ENCODE peak calls at places on chromosomes 7 and 10, in five cellular contexts. M, E, F, B and S are unnamed samples.

GRCh38 chr7:47512481-47513176 is 69.3 kb downstream of the TNS3 start:
- DNase-seq in E (no peak), M (no peak), F (no peak), B (no peak), S (no peak)

GRCh38 chr10:44039599-44039998 is 345.3 kb downstream of the CXCL12 start:
- DNase-seq in B (peak; percentile 86), F (no peak), M (no peak), E (no peak), S (no peak)

GRCh38 chr10:110610308-110610774 is 33.8 kb upstream of the RBM20 start:
- DNase-seq in B (peak; percentile 30), E (no peak), M (peak; percentile 76), F (no peak), S (peak; percentile 58)

GRCh38 chr10:3477683-3478082 is 305.1 kb upstream of the PITRM1 start:
- DNase-seq in M (no peak), B (peak; percentile 82), F (no peak), E (no peak), S (no peak)

GRCh38 chr7:30922596-30922995 is 10.9 kb downstream of the AQP1 start:
- DNase-seq in B (no peak), F (no peak), E (no peak), M (no peak), S (no peak)

GRCh38 chr7:156819733-156820295 is 73.2 kb downstream of the LMBR1 start:
- DNase-seq in F (no peak), M (no peak), B (no peak), E (no peak), S (no peak)

GRCh38 chr10:3098689-3099088 is 31.3 kb downstream of the PFKP start:
- DNase-seq in M (no peak), E (no peak), F (no peak), B (no peak), S (no peak)

GRCh38 chr7:8070451-8071180 is 102.0 kb downstream of the GLCCI1 start:
- DNase-seq in F (no peak), B (no peak), M (no peak), E (no peak), S (no peak)

GRCh38 chr7:128841961-128842673 is 11.9 kb downstream of the FLNC start:
- DNase-seq in E (peak; percentile 57), B (peak; percentile 58), M (peak; percentile 66), F (peak; percentile 73), S (no peak)

GRCh38 chr10:42753507-42754154 is 29.0 kb upstream of the BMS1 start:
- DNase-seq in M (no peak), F (peak; percentile 35), B (no peak), E (no peak), S (no peak)

GRCh38 chr10:125556884-125557283 is 126.1 kb downstream of the TEX36 start:
- DNase-seq in F (no peak), B (no peak), E (no peak), M (no peak), S (no peak)

GRCh38 chr7:29620531-29620930 is 56.9 kb downstream of the PRR15 start:
- DNase-seq in B (no peak), F (no peak), M (no peak), E (no peak), S (no peak)

GRCh38 chr7:29623976-29624375 is 60.3 kb downstream of the PRR15 start:
- DNase-seq in M (no peak), E (no peak), B (no peak), F (no peak), S (no peak)

GRCh38 chr7:29619111-29619510 is 55.5 kb downstream of the PRR15 start:
- DNase-seq in E (no peak), F (no peak), M (no peak), B (no peak), S (no peak)

GRCh38 chr7:29619848-29620247 is 56.2 kb downstream of the PRR15 start:
- DNase-seq in F (no peak), B (no peak), E (no peak), M (no peak), S (no peak)

DNA sequence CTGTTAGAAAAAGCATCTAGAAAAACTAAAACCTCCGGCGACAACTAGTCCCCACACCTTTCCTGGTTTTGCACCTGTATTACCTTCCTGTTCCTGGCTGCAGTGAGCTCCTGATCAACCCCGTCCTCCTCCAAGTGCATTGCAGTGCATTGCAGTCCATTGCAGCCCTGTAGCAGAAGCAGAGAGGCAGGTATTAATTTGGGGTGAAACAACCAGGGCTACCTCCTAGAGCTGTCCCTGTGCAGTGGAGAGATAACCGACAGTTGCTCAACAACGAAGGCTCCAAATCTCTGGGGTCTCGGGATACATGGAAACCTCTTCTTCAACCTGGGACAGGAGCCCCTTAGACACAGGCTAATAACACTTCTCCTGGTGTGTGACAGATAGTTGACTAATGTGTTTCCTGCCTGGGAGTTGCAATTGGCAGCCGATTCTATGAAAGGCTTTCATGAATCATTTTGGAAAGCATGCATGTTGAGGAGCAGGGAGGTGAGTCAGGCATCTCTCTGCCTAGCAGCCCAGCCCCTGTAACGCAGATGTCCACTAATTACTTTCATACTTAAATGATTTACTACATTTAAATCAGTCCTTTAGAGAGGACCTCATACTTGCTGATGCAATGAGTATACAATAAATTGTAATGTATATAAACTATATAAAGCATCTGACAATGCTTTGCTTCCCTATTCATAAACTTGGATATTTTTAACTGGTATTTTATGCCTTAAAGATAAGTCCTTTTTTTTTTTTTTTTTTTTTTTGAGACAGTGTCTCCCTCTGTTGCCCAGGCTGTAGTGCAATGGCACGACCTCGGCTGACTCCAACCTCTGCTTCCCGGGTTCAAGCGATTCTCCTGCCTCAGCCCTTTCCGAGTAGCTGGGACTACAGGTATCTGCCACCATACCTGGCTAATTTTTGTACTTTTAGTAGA is 59.0 kb downstream of the PRR15 start:
- DNase-seq in F (peak; percentile 21), E (no peak), M (no peak), B (peak; percentile 96), S (no peak)
- TF ChIP-seq CTCF in F (no peak), E (no peak), M (no peak), B (no peak), S (no peak)

GRCh38 chr7:80654887-80655340 is 16.5 kb downstream of the CD36 start:
- DNase-seq in F (no peak), E (no peak), B (no peak), M (no peak), S (no peak)
- H3K27ac ChIP-seq in F (peak overlapping the region; percentile 18), E (peak overlapping the region; percentile 34), B (no peak overlapping the region), M (no peak overlapping the region), S (no peak overlapping the region)

DNA sequence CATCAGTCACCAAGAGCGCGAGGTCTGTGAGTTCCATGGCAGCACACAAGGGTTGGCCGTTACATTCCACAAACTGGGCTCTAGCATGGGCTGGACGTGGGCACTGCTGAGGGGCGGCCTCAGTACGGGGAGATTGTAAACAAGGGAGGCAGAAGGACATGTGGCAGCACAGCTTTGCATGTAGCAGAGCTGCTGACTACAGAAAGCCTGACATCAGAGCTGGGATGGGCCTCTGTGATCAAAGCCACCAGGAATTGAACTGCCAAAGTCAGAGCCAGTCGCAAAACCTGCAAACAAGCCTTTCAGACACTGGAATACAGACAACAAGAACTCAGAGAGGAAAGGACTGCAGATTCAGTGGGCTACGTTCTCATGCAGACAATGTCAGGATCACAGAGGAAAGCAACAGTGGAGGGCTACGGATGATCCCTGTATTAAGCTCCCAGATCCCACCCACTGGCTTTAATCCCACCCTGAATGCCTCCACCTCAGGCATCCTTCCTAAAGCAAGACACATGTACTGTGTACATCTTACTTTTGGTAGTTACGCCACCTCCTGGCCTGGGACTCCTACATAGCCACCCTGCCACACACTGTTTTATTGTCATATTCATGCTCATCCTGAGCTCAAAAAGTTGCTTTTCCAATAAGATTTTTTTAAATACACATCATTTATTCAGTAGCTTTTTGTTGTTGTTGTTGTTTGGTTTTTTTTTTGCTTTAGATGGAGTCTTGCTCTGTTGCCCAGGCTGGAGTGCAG is 291.1 kb upstream of the IMMP2L start:
- DNase-seq in E (no peak), B (no peak), F (no peak), M (no peak), S (no peak)
- TF ChIP-seq CTCF in E (no peak), B (peak; percentile 6), F (no peak), M (peak; percentile 35), S (no peak)

DNA sequence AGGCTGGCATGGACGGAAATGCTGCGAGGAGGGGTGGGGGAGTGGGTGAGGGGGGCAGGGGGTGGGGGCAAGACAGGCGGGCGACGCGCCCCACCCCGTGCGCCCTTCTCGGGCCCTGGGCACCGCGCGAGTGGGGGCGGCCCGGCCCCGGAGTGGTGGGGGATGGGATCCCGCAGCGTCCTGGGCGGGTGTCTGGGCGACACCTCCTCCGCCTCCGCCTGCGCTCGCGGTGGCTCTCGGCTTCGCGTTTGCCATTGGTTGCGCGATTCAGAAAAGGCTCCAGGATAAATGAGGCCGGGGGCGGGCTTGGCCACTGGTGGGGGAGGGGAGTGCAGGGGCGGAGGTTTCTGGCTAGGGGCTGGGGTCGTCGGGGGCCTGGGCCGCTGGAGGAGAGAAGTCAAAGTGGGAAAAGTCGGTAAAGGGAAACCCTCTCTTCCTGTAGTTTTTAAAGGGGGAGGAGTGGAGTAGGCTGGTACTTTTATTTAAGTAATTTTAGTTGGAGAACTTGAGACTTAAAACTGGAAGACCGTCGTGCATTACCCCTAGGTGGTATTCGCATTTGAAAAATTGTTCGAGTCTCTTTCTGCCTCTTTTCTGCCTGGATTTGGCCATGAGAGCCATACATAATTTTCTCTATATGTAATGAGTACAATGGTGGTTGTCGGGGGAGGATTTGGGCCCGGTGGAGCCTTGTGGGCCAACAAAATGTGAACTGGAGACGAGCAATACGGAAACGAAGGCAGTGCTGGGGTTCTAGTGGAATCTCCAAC is 984 bp upstream of the IGF2BP3 start:
- DNase-seq in B (peak; percentile 65), M (peak; percentile 93), E (peak; percentile 17), F (no peak), S (no peak)
- H3K27ac ChIP-seq in B (no peak overlapping the region), M (peak overlapping the region; percentile 90), E (no peak overlapping the region), F (no peak overlapping the region), S (no peak overlapping the region)

DNA sequence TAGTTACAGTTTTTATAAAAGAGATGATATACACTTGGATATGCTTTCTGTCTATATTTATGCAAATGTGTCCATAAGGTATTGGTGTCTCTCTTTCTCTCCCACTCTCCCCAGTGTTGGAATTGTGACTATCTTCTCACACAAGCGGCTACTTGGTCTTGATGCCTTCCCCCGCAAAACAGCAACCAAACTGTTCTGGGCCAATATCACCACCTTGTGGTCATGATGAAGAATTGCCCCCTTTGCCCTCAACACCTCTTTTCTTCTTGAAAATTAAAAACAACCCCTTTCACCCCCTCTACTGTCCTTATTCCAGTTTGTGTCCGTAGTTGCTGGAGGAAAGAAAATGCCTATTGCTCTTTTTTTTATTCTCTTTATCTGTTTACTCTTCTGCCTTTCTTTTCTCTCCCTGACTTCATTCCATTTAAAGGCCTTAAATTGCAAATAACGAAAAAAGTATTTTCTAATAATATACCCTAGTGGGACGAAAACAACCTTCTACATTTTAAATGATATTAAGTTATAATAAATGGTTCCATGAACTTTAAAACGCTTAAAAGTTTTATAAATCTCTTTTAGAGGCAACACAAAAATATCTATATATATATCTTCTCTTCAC is 65.0 kb downstream of the IKZF1 start:
- DNase-seq in F (no peak), M (peak; percentile 83), B (no peak), E (no peak), S (no peak)
- TF ChIP-seq CTCF in F (peak; percentile 17), M (peak; percentile 100), B (peak; percentile 36), E (peak; percentile 64), S (no peak)

DNA sequence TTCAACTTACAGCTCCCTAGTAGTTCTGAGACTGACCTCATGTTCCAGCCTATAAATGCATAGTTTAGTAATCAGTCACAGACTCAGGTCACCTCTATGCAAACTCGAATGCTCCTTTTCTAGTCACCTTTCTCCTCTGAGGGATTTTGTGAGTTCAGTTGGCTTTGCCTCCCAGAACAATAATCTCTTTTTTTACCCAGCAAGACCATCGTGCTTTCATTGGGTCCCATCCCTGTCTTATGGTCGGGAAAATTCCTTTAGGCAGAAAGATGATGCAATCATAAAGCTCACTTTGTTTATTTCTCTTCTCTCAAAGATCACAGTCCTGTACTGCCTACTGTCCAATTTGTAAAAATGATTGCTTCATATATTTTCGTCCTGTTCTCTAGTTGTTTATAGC is 38.4 kb downstream of the TWIST1 start:
- DNase-seq in M (no peak), F (no peak), B (peak; percentile 37), E (no peak), S (no peak)
- H3K27ac ChIP-seq in M (no peak overlapping the region), F (no peak overlapping the region), B (no peak overlapping the region), E (no peak overlapping the region), S (no peak overlapping the region)